ENCODE peak calls at places on chromosomes 5 and 9, in seven cellular contexts. C, S, N, U, F, K and R are unnamed samples.

GRCh38 chr9:91111876-91112275 is 249.8 kb downstream of the AUH start:
- DNase-seq in U (no peak), C (no peak), F (no peak), K (no peak), N (no peak), S (no peak), R (no peak)

GRCh38 chr5:159178978-159179377 is 30.4 kb downstream of the RNF145 start:
- DNase-seq in N (no peak), U (no peak), F (no peak), C (peak), K (no peak), S (no peak), R (no peak)

GRCh38 chr5:103424008-103424407 is 138.6 kb downstream of the NUDT12 start:
- DNase-seq in U (no peak), N (no peak), C (peak), S (no peak), K (no peak), F (no peak), R (no peak)

GRCh38 chr9:131436386-131436785 is 42.5 kb downstream of the PRRC2B start:
- DNase-seq in U (no peak), K (no peak), N (no peak), F (no peak), S (no peak), C (no peak), R (peak)

GRCh38 chr9:20702565-20702964 is 18.5 kb downstream of the FOCAD start:
- DNase-seq in S (no peak), N (no peak), U (no peak), F (no peak), C (no peak), K (no peak), R (no peak)

GRCh38 chr5:34452170-34452828 is 203.8 kb upstream of the RAI14 start:
- DNase-seq in K (no peak), F (no peak), S (no peak), U (no peak), N (no peak), C (peak), R (no peak)

GRCh38 chr5:11963227-11963626 is 59.0 kb upstream of the CTNND2 start:
- DNase-seq in K (no peak), N (no peak), C (no peak), F (no peak), U (no peak), S (no peak), R (no peak)

GRCh38 chr5:92337772-92338234 is 954.7 kb upstream of the ARRDC3 start:
- DNase-seq in C (peak), N (no peak), U (no peak), K (no peak), S (no peak), F (no peak), R (no peak)

GRCh38 chr5:103397996-103398581 is 139.5 kb downstream of the MACIR start:
- DNase-seq in K (no peak), U (no peak), N (no peak), S (no peak), C (peak), F (no peak), R (no peak)

GRCh38 chr5:66694036-66694435 is 97.8 kb downstream of the MAST4 start:
- DNase-seq in N (no peak), U (no peak), F (no peak), K (no peak), S (no peak), C (no peak), R (no peak)

GRCh38 chr5:15304066-15304731 is 195.8 kb upstream of the FBXL7 start:
- DNase-seq in S (no peak), C (no peak), U (no peak), K (no peak), F (no peak), N (no peak), R (no peak)

GRCh38 chr5:64214152-64214551 is 48.5 kb downstream of the RNF180 start:
- DNase-seq in U (no peak), F (no peak), N (no peak), K (no peak), S (no peak), C (no peak), R (no peak)

GRCh38 chr5:176803027-176803942 is 7.1 kb upstream of the UNC5A start:
- DNase-seq in C (no peak), S (no peak), F (no peak), N (no peak), U (no peak), K (no peak), R (no peak)

GRCh38 chr5:179858241-179858585 is 404 bp downstream of the MRNIP start:
- DNase-seq in U (peak), K (peak), C (no peak), S (no peak), F (peak), N (peak), R (no peak)